ENCODE peak calls at places on chromosomes 6 and 20, in ten cellular contexts. One of them, this sample, is unnamed.

GRCh38 chr6:7528565-7528964 is 12.9 kb upstream of the DSP start:
- DNase-seq in KBM-7: no peak
- DNase-seq in GM18507: no peak
- DNase-seq in kidney tubule cell: peak
- DNase-seq in NCI-H446 treated with DMSO at 0.1 percent for 48 hours: no peak
- DNase-seq in left ventricle myocardium inferior: no peak
- DNase-seq in HFFc6: peak
- DNase-seq in nephron progenitor cell: no peak
- DNase-seq in dorsolateral prefrontal cortex: no peak
- DNase-seq in fibroblast of the conjunctiva: no peak
- DNase-seq in this sample: no peak

GRCh38 chr20:46811328-46812084 is 83.1 kb upstream of the EYA2 start:
- DNase-seq in KBM-7: no peak
- DNase-seq in GM18507: no peak
- DNase-seq in kidney tubule cell: no peak
- DNase-seq in NCI-H446 treated with DMSO at 0.1 percent for 48 hours: no peak
- DNase-seq in left ventricle myocardium inferior: no peak
- DNase-seq in HFFc6: no peak
- DNase-seq in nephron progenitor cell: no peak
- DNase-seq in dorsolateral prefrontal cortex: no peak
- DNase-seq in fibroblast of the conjunctiva: no peak
- DNase-seq in this sample: no peak

GRCh38 chr6:106939848-106940247 is 34.7 kb downstream of the CD24 start:
- DNase-seq in KBM-7: peak
- DNase-seq in GM18507: peak
- DNase-seq in kidney tubule cell: no peak
- DNase-seq in NCI-H446 treated with DMSO at 0.1 percent for 48 hours: no peak
- DNase-seq in left ventricle myocardium inferior: no peak
- DNase-seq in HFFc6: no peak
- DNase-seq in nephron progenitor cell: no peak
- DNase-seq in dorsolateral prefrontal cortex: no peak
- DNase-seq in fibroblast of the conjunctiva: no peak
- DNase-seq in this sample: no peak

GRCh38 chr6:85996034-85996375 is 353.3 kb upstream of the SYNCRIP start:
- DNase-seq in KBM-7: no peak
- DNase-seq in GM18507: no peak
- DNase-seq in kidney tubule cell: no peak
- DNase-seq in NCI-H446 treated with DMSO at 0.1 percent for 48 hours: no peak
- DNase-seq in left ventricle myocardium inferior: no peak
- DNase-seq in HFFc6: no peak
- DNase-seq in nephron progenitor cell: no peak
- DNase-seq in dorsolateral prefrontal cortex: no peak
- DNase-seq in fibroblast of the conjunctiva: no peak
- DNase-seq in this sample: no peak

GRCh38 chr6:106448000-106448426 is 87.5 kb downstream of the CRYBG1 start:
- DNase-seq in KBM-7: peak
- DNase-seq in GM18507: no peak
- DNase-seq in kidney tubule cell: peak
- DNase-seq in NCI-H446 treated with DMSO at 0.1 percent for 48 hours: no peak
- DNase-seq in left ventricle myocardium inferior: peak
- DNase-seq in HFFc6: no peak
- DNase-seq in nephron progenitor cell: no peak
- DNase-seq in dorsolateral prefrontal cortex: no peak
- DNase-seq in fibroblast of the conjunctiva: no peak
- DNase-seq in this sample: peak

GRCh38 chr6:106069478-106069877 is 16.7 kb upstream of the PRDM1 start:
- DNase-seq in KBM-7: no peak
- DNase-seq in GM18507: no peak
- DNase-seq in kidney tubule cell: peak
- DNase-seq in NCI-H446 treated with DMSO at 0.1 percent for 48 hours: peak
- DNase-seq in left ventricle myocardium inferior: no peak
- DNase-seq in HFFc6: peak
- DNase-seq in nephron progenitor cell: no peak
- DNase-seq in dorsolateral prefrontal cortex: no peak
- DNase-seq in fibroblast of the conjunctiva: peak
- DNase-seq in this sample: peak

GRCh38 chr6:166561766-166562165 is 24.7 kb downstream of the RAMACL start:
- DNase-seq in KBM-7: no peak
- DNase-seq in GM18507: no peak
- DNase-seq in kidney tubule cell: no peak
- DNase-seq in NCI-H446 treated with DMSO at 0.1 percent for 48 hours: no peak
- DNase-seq in left ventricle myocardium inferior: no peak
- DNase-seq in HFFc6: no peak
- DNase-seq in nephron progenitor cell: no peak
- DNase-seq in dorsolateral prefrontal cortex: no peak
- DNase-seq in fibroblast of the conjunctiva: no peak
- DNase-seq in this sample: peak

GRCh38 chr20:38217791-38218565 is 42.6 kb downstream of the KIAA1755 start:
- DNase-seq in KBM-7: no peak
- DNase-seq in GM18507: no peak
- DNase-seq in kidney tubule cell: peak
- DNase-seq in NCI-H446 treated with DMSO at 0.1 percent for 48 hours: no peak
- DNase-seq in left ventricle myocardium inferior: peak
- DNase-seq in HFFc6: peak
- DNase-seq in nephron progenitor cell: no peak
- DNase-seq in dorsolateral prefrontal cortex: no peak
- DNase-seq in fibroblast of the conjunctiva: peak
- DNase-seq in this sample: no peak